ENCODE peak calls at places on chromosome 19, in six cellular contexts. R, U, G, D, X and P are unnamed samples.

GRCh38 chr19:39544201-39544903 is 4.4 kb upstream of the EID2 start:
- DNase-seq in D (peak), X (peak), U (no peak), R (peak), G (no peak), P (no peak)

GRCh38 chr19:13764821-13765394 is 586 bp downstream of the MRI1 start:
- DNase-seq in R (no peak), G (peak), X (no peak), D (no peak), U (no peak), P (no peak)

GRCh38 chr19:38020331-38020730 is 113.3 kb downstream of the SIPA1L3 start:
- DNase-seq in R (no peak), G (no peak), D (no peak), X (no peak), U (peak), P (no peak)

GRCh38 chr19:52522555-52522954 is 4.9 kb upstream of the ZNF808 start:
- DNase-seq in G (no peak), U (no peak), X (no peak), D (no peak), R (no peak), P (no peak)

GRCh38 chr19:41327499-41328156 is 17.7 kb downstream of the CCDC97 start:
- DNase-seq in X (no peak), D (no peak), G (peak), U (peak), R (no peak), P (peak)

GRCh38 chr19:47243776-47244547 is 12.4 kb upstream of the CCDC9 start:
- DNase-seq in U (peak), R (peak), G (peak), D (peak), X (peak), P (peak)

GRCh38 chr19:45691516-45692186 is at the start of gene SNRPD2:
- DNase-seq in D (peak), G (peak), X (peak), R (peak), U (peak), P (peak)

GRCh38 chr19:43481701-43482100 is 16.3 kb upstream of the LYPD3 start:
- DNase-seq in R (no peak), G (no peak), X (no peak), U (no peak), D (no peak), P (no peak)

GRCh38 chr19:42473686-42474085 is 30.9 kb upstream of the CXCL17 start:
- DNase-seq in U (no peak), D (no peak), G (no peak), R (no peak), X (no peak), P (no peak)

GRCh38 chr19:8325454-8325853 is 4.2 kb downstream of the RPS28 start:
- DNase-seq in U (no peak), D (no peak), R (no peak), X (no peak), G (no peak), P (no peak)

GRCh38 chr19:42683917-42684513 is 56.3 kb downstream of the PSG3 start:
- DNase-seq in D (peak), X (peak), U (peak), G (no peak), R (peak), P (no peak)

GRCh38 chr19:10418281-10419199 is 1.8 kb upstream of the PDE4A start:
- DNase-seq in X (no peak), R (no peak), G (no peak), U (no peak), D (peak), P (no peak)

GRCh38 chr19:719081-719512 is 10.4 kb downstream of the PALM start:
- DNase-seq in G (no peak), R (no peak), U (no peak), X (peak), D (peak), P (peak)

GRCh38 chr19:6018786-6019185 is 40.8 kb upstream of the RANBP3 start:
- DNase-seq in D (no peak), U (no peak), X (no peak), G (peak), R (no peak), P (no peak)

GRCh38 chr19:48292798-48293197 is 22.9 kb downstream of the ZNF114 start:
- DNase-seq in R (peak), G (no peak), D (peak), U (no peak), X (peak), P (no peak)

GRCh38 chr19:17796013-17796837 is 1.3 kb downstream of the B3GNT3 start:
- DNase-seq in R (no peak), X (no peak), G (no peak), U (no peak), D (no peak), P (no peak)

GRCh38 chr19:17240062-17240854 is 5.5 kb downstream of the NR2F6 start:
- DNase-seq in X (no peak), G (no peak), R (no peak), U (no peak), D (no peak), P (no peak)

GRCh38 chr19:55119053-55119452 is 1.6 kb upstream of the PPP1R12C start:
- DNase-seq in U (no peak), R (no peak), X (no peak), D (no peak), G (no peak), P (no peak)

GRCh38 chr19:5567360-5567970 is at the start of gene TINCR:
- DNase-seq in U (no peak), X (no peak), D (no peak), R (no peak), G (no peak), P (no peak)

GRCh38 chr19:19627716-19628498 is at the start of gene LPAR2:
- DNase-seq in R (no peak), U (no peak), D (no peak), G (peak), X (no peak), P (no peak)